ENCODE peak calls at places on chromosomes 2 and 18, in nine cellular contexts. A is upper lobe of left lung, K is K562, X is SK-N-SH, R is tibial nerve, Y is H1, O is transverse colon, D is HepG2, T is esophagus muscularis mucosa. P is an unnamed sample.

GRCh38 chr2:150872919-150873772 is 385.7 kb upstream of the RND3 start:
- DNase-seq in A (no peak), K (no peak), X (peak; percentile 44), R (no peak), Y (no peak), O (no peak), D (no peak), T (no peak), P (no peak)

GRCh38 chr2:224987733-224988132 is 54.5 kb downstream of the DOCK10 start:
- DNase-seq in A (no peak), K (no peak), X (no peak), R (no peak), Y (no peak), O (no peak), D (no peak), T (no peak), P (no peak)

GRCh38 chr18:8468911-8469310 is 140.3 kb upstream of the RAB12 start:
- DNase-seq in A (no peak), K (no peak), X (no peak), R (no peak), Y (peak; percentile 32), O (no peak), D (no peak), T (no peak), P (no peak)

GRCh38 chr2:54954705-54955357 is 95.4 kb downstream of the RTN4 start:
- DNase-seq in A (no peak), K (no peak), X (peak; percentile 36), R (no peak), Y (no peak), O (no peak), D (no peak), T (no peak), P (no peak)

GRCh38 chr2:24359129-24359528 is 1.2 kb downstream of the ITSN2 start:
- DNase-seq in A (no peak), K (no peak), X (no peak), R (no peak), Y (no peak), O (no peak), D (no peak), T (no peak), P (no peak)

GRCh38 chr2:61471905-61472805 is 1.3 kb upstream of the USP34 start:
- DNase-seq in A (no peak), K (peak; percentile 14), X (peak; percentile 27), R (no peak), Y (no peak), O (peak; percentile 34), D (peak; percentile 91), T (no peak), P (no peak)

GRCh38 chr2:68734688-68735525 is at the start of gene ARHGAP25:
- DNase-seq in A (no peak), K (no peak), X (no peak), R (no peak), Y (no peak), O (peak; percentile 31), D (no peak), T (peak; percentile 90), P (no peak)

GRCh38 chr2:163155279-163155883 is 316.8 kb upstream of the KCNH7 start:
- DNase-seq in A (no peak), K (peak; percentile 11), X (peak; percentile 33), R (no peak), Y (no peak), O (no peak), D (peak; percentile 38), T (no peak), P (no peak)

GRCh38 chr2:229205704-229206103 is 65.4 kb downstream of the PID1 start:
- DNase-seq in A (no peak), K (no peak), X (no peak), R (no peak), Y (no peak), O (no peak), D (no peak), T (no peak), P (no peak)

GRCh38 chr2:128602038-128602698 is 283.5 kb upstream of the HS6ST1 start:
- DNase-seq in A (no peak), K (no peak), X (no peak), R (peak; percentile 7), Y (no peak), O (no peak), D (no peak), T (no peak), P (no peak)

GRCh38 chr2:226330206-226330605 is 469.4 kb downstream of the IRS1 start:
- DNase-seq in A (no peak), K (no peak), X (no peak), R (no peak), Y (no peak), O (no peak), D (no peak), T (no peak), P (no peak)

GRCh38 chr2:80329491-80329890 is 24.9 kb upstream of the LRRTM1 start:
- DNase-seq in A (no peak), K (no peak), X (no peak), R (no peak), Y (no peak), O (no peak), D (no peak), T (no peak), P (no peak)

GRCh38 chr2:156005531-156005930 is 327.0 kb downstream of the NR4A2 start:
- DNase-seq in A (peak; percentile 52), K (no peak), X (no peak), R (no peak), Y (no peak), O (no peak), D (no peak), T (no peak), P (no peak)

GRCh38 chr2:62501794-62502500 is 4.0 kb downstream of the TMEM17 start:
- DNase-seq in A (no peak), K (peak; percentile 38), X (peak; percentile 24), R (no peak), Y (no peak), O (no peak), D (no peak), T (no peak), P (no peak)
- H3K27me3 ChIP-seq in A (no peaks in the 10 kb centered on the region), K (no peaks in the 10 kb centered on the region), X (no peaks in the 10 kb centered on the region), R (no peaks in the 10 kb centered on the region), Y (no peaks in the 10 kb centered on the region), O (no peaks in the 10 kb centered on the region), D (no peaks in the 10 kb centered on the region), T (no peaks in the 10 kb centered on the region), P (no peaks in the 10 kb centered on the region)

GRCh38 chr2:176083796-176084261 is at the start of gene EVX2:
- DNase-seq in A (no peak), K (no peak), X (no peak), R (no peak), Y (peak; percentile 48), O (no peak), D (no peak), T (no peak), P (no peak)

GRCh38 chr2:176085120-176085788 is 1.5 kb upstream of the EVX2 start:
- DNase-seq in A (peak; percentile 56), K (no peak), X (peak; percentile 42), R (no peak), Y (peak; percentile 64), O (no peak), D (no peak), T (no peak), P (peak; percentile 17)

GRCh38 chr2:176082885-176083731 is 654 bp downstream of the EVX2 start:
- DNase-seq in A (peak; percentile 75), K (no peak), X (peak; percentile 49), R (no peak), Y (peak; percentile 72), O (no peak), D (no peak), T (no peak), P (no peak)

GRCh38 chr2:176085861-176086771 is 2.4 kb upstream of the EVX2 start:
- DNase-seq in A (peak; percentile 56), K (peak; percentile 54), X (peak; percentile 78), R (no peak), Y (peak; percentile 73), O (peak; percentile 49), D (peak; percentile 31), T (no peak), P (peak; percentile 32)

DNA sequence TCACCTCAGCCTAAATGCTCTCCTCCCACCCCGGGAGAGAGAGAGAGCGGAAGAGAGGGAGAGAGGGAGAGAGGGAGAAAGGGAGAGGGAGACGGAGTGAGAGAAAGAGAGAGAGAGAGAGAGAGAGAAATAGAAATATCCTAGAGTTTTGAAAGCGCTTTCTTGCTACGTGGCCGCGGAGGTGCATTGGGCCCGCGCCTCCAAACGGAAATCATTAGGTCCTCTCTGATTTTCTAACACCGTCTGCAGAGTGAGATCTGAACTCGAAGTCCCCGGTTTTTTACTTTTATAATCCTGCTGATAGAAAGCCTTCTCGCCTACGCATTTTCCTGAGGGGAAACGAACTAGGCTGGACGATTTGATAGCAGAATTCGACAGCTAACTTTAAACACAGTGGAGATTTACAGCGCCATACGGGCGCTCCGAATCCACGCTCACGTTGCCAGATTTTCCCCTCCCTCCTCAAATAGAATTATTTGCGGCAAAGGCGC is 912 bp upstream of the EVX2 start:
- DNase-seq in A (no peak), K (no peak), X (no peak), R (no peak), Y (no peak), O (no peak), D (no peak), T (no peak), P (no peak)
- H3K9me3 ChIP-seq in A (peaks cover 16% of the 10 kb centered on the region), K (peaks cover 10% of the 10 kb centered on the region), X (no peaks in the 10 kb centered on the region), R (no peaks in the 10 kb centered on the region), Y (no peaks in the 10 kb centered on the region), O (no peaks in the 10 kb centered on the region), D (no peaks in the 10 kb centered on the region), T (no peaks in the 10 kb centered on the region), P (peaks cover 29% of the 10 kb centered on the region)

DNA sequence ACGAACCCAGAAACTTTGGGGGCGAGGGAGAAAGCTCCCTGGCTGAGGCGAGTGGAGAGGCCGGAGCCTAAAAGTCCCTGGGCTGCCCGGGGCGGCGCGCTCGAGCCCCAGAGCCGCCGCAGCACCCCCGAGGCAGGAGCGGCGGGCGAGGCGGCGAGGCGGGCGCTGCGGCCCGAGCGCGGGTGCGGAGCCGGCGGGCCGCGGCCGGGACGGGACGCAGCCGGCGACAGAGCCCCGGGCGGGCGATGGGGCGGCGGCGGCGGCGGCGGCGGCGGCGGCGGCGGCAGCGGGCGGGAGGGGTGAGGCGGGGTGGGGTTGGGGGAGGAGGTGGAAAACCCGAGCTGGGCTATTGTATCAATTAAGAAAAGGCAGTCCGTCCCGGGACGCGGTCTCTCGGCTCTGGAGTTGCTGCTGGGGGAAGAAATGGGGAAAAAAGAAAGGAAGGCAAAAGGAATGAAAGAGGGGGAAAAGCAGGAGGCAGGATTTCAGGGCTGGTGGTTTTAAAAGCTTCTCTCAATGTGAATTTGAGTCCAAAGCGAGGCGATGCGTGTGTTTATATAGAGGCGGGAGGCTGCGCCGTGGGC is 821 bp upstream of the CYP26B1 start:
- DNase-seq in A (peak; percentile 79), K (no peak), X (peak; percentile 71), R (no peak), Y (peak; percentile 60), O (no peak), D (no peak), T (peak; percentile 89), P (peak; percentile 25)
- TF ChIP-seq EP300 in A (no peak), K (no peak), X (no peak), R (no peak), Y (no peak), O (no peak), D (no peak), T (no peak), P (no peak)

DNA sequence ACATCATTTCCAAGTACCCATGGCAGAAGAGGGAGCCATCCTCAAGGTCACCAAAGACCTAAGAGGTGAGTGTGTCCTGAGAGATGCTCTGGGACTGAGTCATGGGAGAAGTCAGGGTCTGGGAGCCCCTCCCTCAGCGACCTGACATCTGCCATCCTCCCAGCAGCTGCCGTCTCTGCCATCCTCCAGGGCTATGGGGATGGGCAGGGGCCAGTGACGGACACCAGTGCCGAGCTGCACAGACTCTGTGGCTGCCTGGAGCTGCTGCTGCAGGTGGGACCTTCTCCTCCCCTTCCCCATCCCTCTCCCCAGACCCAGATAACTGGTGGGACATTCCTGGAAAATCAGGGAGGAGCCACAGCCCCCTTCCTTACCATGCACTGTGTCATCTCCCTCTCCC is 1.5 kb downstream of the RUFY4 start:
- DNase-seq in A (peak; percentile 33), K (no peak), X (no peak), R (no peak), Y (no peak), O (no peak), D (no peak), T (peak; percentile 89), P (no peak)
- H3K27me3 ChIP-seq in A (no peaks in the 10 kb centered on the region), K (peaks cover 40% of the 10 kb centered on the region), X (peaks cover 12% of the 10 kb centered on the region), R (peaks cover 12% of the 10 kb centered on the region), Y (peaks cover 5% of the 10 kb centered on the region), O (peaks cover 5% of the 10 kb centered on the region), D (peaks cover 70% of the 10 kb centered on the region), T (no peaks in the 10 kb centered on the region), P (peaks cover 7% of the 10 kb centered on the region)